ENCODE peak calls at places on chromosomes 4 and X, in eight cellular contexts. One of them, this sample, is unnamed.

GRCh38 chr4:14607578-14607977 is 394.7 kb upstream of the CPEB2 start:
- DNase-seq in adipocyte: peak
- DNase-seq in activated CD8-positive, alpha-beta memory T cell treated with anti-CD3 and anti-CD28 coated beads for 1 hour: no peak
- DNase-seq in spleen: no peak
- DNase-seq in stomach: no peak
- DNase-seq in stimulated activated naive CD4-positive, alpha-beta T cell: no peak
- DNase-seq in GM04503: no peak
- DNase-seq in AG08396: no peak
- DNase-seq in this sample: no peak

GRCh38 chr4:154456240-154456639 is 35.4 kb downstream of the DCHS2 start:
- DNase-seq in GM04503: no peak
- DNase-seq in adipocyte: no peak
- DNase-seq in spleen: no peak
- DNase-seq in stimulated activated naive CD4-positive, alpha-beta T cell: no peak
- DNase-seq in activated CD8-positive, alpha-beta memory T cell treated with anti-CD3 and anti-CD28 coated beads for 1 hour: no peak
- DNase-seq in AG08396: no peak
- DNase-seq in stomach: no peak
- DNase-seq in this sample: peak

GRCh38 chr4:144463896-144464295 is 182.1 kb upstream of the HHIP start:
- DNase-seq in activated CD8-positive, alpha-beta memory T cell treated with anti-CD3 and anti-CD28 coated beads for 1 hour: no peak
- DNase-seq in adipocyte: no peak
- DNase-seq in spleen: no peak
- DNase-seq in stomach: no peak
- DNase-seq in AG08396: no peak
- DNase-seq in GM04503: no peak
- DNase-seq in stimulated activated naive CD4-positive, alpha-beta T cell: no peak
- DNase-seq in this sample: no peak

GRCh38 chrX:85017721-85018120 is 14.0 kb downstream of the APOOL start:
- DNase-seq in activated CD8-positive, alpha-beta memory T cell treated with anti-CD3 and anti-CD28 coated beads for 1 hour: no peak
- DNase-seq in GM04503: no peak
- DNase-seq in AG08396: no peak
- DNase-seq in stomach: no peak
- DNase-seq in spleen: no peak
- DNase-seq in adipocyte: no peak
- DNase-seq in stimulated activated naive CD4-positive, alpha-beta T cell: no peak
- DNase-seq in this sample: no peak

GRCh38 chr4:8558080-8558960 is 21.9 kb upstream of the GPR78 start:
- DNase-seq in stimulated activated naive CD4-positive, alpha-beta T cell: no peak
- DNase-seq in adipocyte: peak
- DNase-seq in GM04503: no peak
- DNase-seq in stomach: no peak
- DNase-seq in spleen: peak
- DNase-seq in activated CD8-positive, alpha-beta memory T cell treated with anti-CD3 and anti-CD28 coated beads for 1 hour: no peak
- DNase-seq in AG08396: peak
- DNase-seq in this sample: no peak

GRCh38 chr4:2604614-2605013 is 68.2 kb downstream of the FAM193A start:
- DNase-seq in adipocyte: no peak
- DNase-seq in activated CD8-positive, alpha-beta memory T cell treated with anti-CD3 and anti-CD28 coated beads for 1 hour: no peak
- DNase-seq in spleen: no peak
- DNase-seq in GM04503: no peak
- DNase-seq in stimulated activated naive CD4-positive, alpha-beta T cell: no peak
- DNase-seq in stomach: no peak
- DNase-seq in AG08396: no peak
- DNase-seq in this sample: no peak

GRCh38 chr4:173857828-173858227 is 327.8 kb upstream of the HAND2 start:
- DNase-seq in adipocyte: no peak
- DNase-seq in stimulated activated naive CD4-positive, alpha-beta T cell: no peak
- DNase-seq in activated CD8-positive, alpha-beta memory T cell treated with anti-CD3 and anti-CD28 coated beads for 1 hour: no peak
- DNase-seq in AG08396: no peak
- DNase-seq in stomach: no peak
- DNase-seq in spleen: no peak
- DNase-seq in GM04503: no peak
- DNase-seq in this sample: no peak

GRCh38 chr4:173490256-173490655 is 39.8 kb downstream of the HAND2 start:
- DNase-seq in adipocyte: peak
- DNase-seq in GM04503: no peak
- DNase-seq in AG08396: no peak
- DNase-seq in stomach: no peak
- DNase-seq in spleen: no peak
- DNase-seq in activated CD8-positive, alpha-beta memory T cell treated with anti-CD3 and anti-CD28 coated beads for 1 hour: no peak
- DNase-seq in stimulated activated naive CD4-positive, alpha-beta T cell: no peak
- DNase-seq in this sample: no peak

GRCh38 chr4:20995591-20995990 is 295.3 kb downstream of the PACRGL start:
- DNase-seq in AG08396: no peak
- DNase-seq in spleen: no peak
- DNase-seq in GM04503: no peak
- DNase-seq in stimulated activated naive CD4-positive, alpha-beta T cell: no peak
- DNase-seq in adipocyte: no peak
- DNase-seq in stomach: no peak
- DNase-seq in activated CD8-positive, alpha-beta memory T cell treated with anti-CD3 and anti-CD28 coated beads for 1 hour: no peak
- DNase-seq in this sample: no peak

GRCh38 chr4:2837110-2837903 is 6.3 kb upstream of the ADD1 start:
- DNase-seq in stimulated activated naive CD4-positive, alpha-beta T cell: no peak
- DNase-seq in GM04503: no peak
- DNase-seq in spleen: no peak
- DNase-seq in activated CD8-positive, alpha-beta memory T cell treated with anti-CD3 and anti-CD28 coated beads for 1 hour: no peak
- DNase-seq in stomach: peak
- DNase-seq in adipocyte: no peak
- DNase-seq in AG08396: peak
- DNase-seq in this sample: no peak

GRCh38 chr4:158371158-158371557 is 150.5 kb upstream of the RXFP1 start:
- DNase-seq in stomach: no peak
- DNase-seq in spleen: no peak
- DNase-seq in activated CD8-positive, alpha-beta memory T cell treated with anti-CD3 and anti-CD28 coated beads for 1 hour: no peak
- DNase-seq in GM04503: no peak
- DNase-seq in AG08396: peak
- DNase-seq in stimulated activated naive CD4-positive, alpha-beta T cell: no peak
- DNase-seq in adipocyte: peak
- DNase-seq in this sample: no peak

GRCh38 chrX:43589735-43590515 is 66.2 kb upstream of the MAOA start:
- DNase-seq in spleen: no peak
- DNase-seq in stimulated activated naive CD4-positive, alpha-beta T cell: no peak
- DNase-seq in AG08396: no peak
- DNase-seq in adipocyte: peak
- DNase-seq in stomach: no peak
- DNase-seq in activated CD8-positive, alpha-beta memory T cell treated with anti-CD3 and anti-CD28 coated beads for 1 hour: no peak
- DNase-seq in GM04503: no peak
- DNase-seq in this sample: no peak

GRCh38 chr4:144564358-144564757 is 81.6 kb upstream of the HHIP start:
- DNase-seq in activated CD8-positive, alpha-beta memory T cell treated with anti-CD3 and anti-CD28 coated beads for 1 hour: no peak
- DNase-seq in stimulated activated naive CD4-positive, alpha-beta T cell: no peak
- DNase-seq in AG08396: no peak
- DNase-seq in adipocyte: no peak
- DNase-seq in stomach: no peak
- DNase-seq in spleen: no peak
- DNase-seq in GM04503: no peak
- DNase-seq in this sample: no peak

This sample was measured in KBM-7.